ENCODE peak calls at places on chromosomes 16 and 17, in ten cellular contexts. S is BE2C; J is CD4-positive, alpha-beta memory T cell; X is fibroblast of lung; R is CD8-positive, alpha-beta T cell; Q is fibroblast of pulmonary artery; E is AG04449; G is AG10803; U is mucosa of descending colon; F is GM23248. W is an unnamed sample.

GRCh38 chr16:87056083-87056482 is 261.1 kb downstream of the C16orf95 start:
- DNase-seq in S (no peak), U (no peak), Q (peak), J (no peak), E (no peak), R (no peak), X (peak), G (peak), F (peak), W (no peak)

GRCh38 chr16:54175552-54176375 is 110.8 kb downstream of the IRX3 start:
- DNase-seq in G (peak), S (no peak), Q (peak), F (peak), E (no peak), R (no peak), X (no peak), J (no peak), U (no peak), W (no peak)

GRCh38 chr16:19639986-19640421 is 78.0 kb downstream of the KNOP1 start:
- DNase-seq in G (no peak), J (peak), E (no peak), U (no peak), S (no peak), Q (no peak), X (no peak), F (no peak), R (no peak), W (no peak)

GRCh38 chr16:1494711-1495110 is 1.6 kb downstream of the TELO2 start:
- DNase-seq in F (peak), X (peak), Q (peak), J (no peak), U (no peak), S (no peak), G (peak), E (no peak), R (no peak), W (no peak)

GRCh38 chr16:84312783-84313382 is 18.2 kb downstream of the WFDC1 start:
- DNase-seq in E (no peak), Q (no peak), S (no peak), R (no peak), U (peak), G (no peak), X (no peak), F (no peak), J (no peak), W (no peak)

GRCh38 chr17:77807746-77808441 is 150.6 kb upstream of the TNRC6C start:
- DNase-seq in U (no peak), S (no peak), E (no peak), G (no peak), X (no peak), Q (no peak), F (no peak), R (no peak), J (no peak), W (no peak)

GRCh38 chr17:58301504-58302150 is 20.9 kb upstream of the MPO start:
- DNase-seq in G (no peak), F (no peak), R (no peak), X (no peak), J (no peak), S (no peak), E (no peak), Q (no peak), U (no peak), W (no peak)

GRCh38 chr16:71777329-71777728 is 31.3 kb downstream of the AP1G1 start:
- DNase-seq in E (no peak), F (no peak), X (no peak), R (no peak), G (no peak), S (no peak), J (no peak), U (no peak), Q (no peak), W (no peak)

GRCh38 chr16:19879241-19879792 is 5.3 kb downstream of the GPRC5B start:
- DNase-seq in R (no peak), E (no peak), U (no peak), J (no peak), S (peak), X (no peak), Q (peak), G (no peak), F (peak), W (no peak)

GRCh38 chr17:5877948-5878347 is 192.2 kb upstream of the WSCD1 start:
- DNase-seq in U (no peak), E (no peak), S (no peak), X (no peak), F (no peak), Q (no peak), R (no peak), J (no peak), G (peak), W (no peak)

GRCh38 chr17:1019451-1019850 is 22.5 kb downstream of the TIMM22 start:
- DNase-seq in F (no peak), G (no peak), Q (no peak), J (no peak), U (no peak), X (no peak), E (no peak), R (no peak), S (no peak), W (no peak)

GRCh38 chr16:3065742-3066439 is 451 bp downstream of the IL32 start:
- DNase-seq in F (no peak), U (peak), G (no peak), E (no peak), Q (no peak), R (peak), X (no peak), J (peak), S (no peak), W (no peak)

GRCh38 chr17:40452921-40453378 is 9.7 kb downstream of the IGFBP4 start:
- DNase-seq in R (no peak), U (no peak), J (no peak), X (peak), E (no peak), Q (no peak), S (no peak), G (no peak), F (peak), W (no peak)

GRCh38 chr16:881219-882097 is 80.9 kb upstream of the GNG13 start:
- DNase-seq in Q (no peak), X (no peak), R (no peak), F (no peak), G (no peak), S (no peak), U (peak), E (no peak), J (no peak), W (no peak)

GRCh38 chr17:80456465-80457235 is 19.8 kb downstream of the NPTX1 start:
- DNase-seq in J (peak), R (no peak), E (no peak), U (no peak), S (no peak), Q (peak), F (peak), X (peak), G (peak), W (no peak)
- H3K4me3 ChIP-seq in J (no peak), R (no peak), E (no peak), U (no peak), S (no peak), Q (no peak), F (peak), X (no peak), G (peak), W (no peak)

DNA sequence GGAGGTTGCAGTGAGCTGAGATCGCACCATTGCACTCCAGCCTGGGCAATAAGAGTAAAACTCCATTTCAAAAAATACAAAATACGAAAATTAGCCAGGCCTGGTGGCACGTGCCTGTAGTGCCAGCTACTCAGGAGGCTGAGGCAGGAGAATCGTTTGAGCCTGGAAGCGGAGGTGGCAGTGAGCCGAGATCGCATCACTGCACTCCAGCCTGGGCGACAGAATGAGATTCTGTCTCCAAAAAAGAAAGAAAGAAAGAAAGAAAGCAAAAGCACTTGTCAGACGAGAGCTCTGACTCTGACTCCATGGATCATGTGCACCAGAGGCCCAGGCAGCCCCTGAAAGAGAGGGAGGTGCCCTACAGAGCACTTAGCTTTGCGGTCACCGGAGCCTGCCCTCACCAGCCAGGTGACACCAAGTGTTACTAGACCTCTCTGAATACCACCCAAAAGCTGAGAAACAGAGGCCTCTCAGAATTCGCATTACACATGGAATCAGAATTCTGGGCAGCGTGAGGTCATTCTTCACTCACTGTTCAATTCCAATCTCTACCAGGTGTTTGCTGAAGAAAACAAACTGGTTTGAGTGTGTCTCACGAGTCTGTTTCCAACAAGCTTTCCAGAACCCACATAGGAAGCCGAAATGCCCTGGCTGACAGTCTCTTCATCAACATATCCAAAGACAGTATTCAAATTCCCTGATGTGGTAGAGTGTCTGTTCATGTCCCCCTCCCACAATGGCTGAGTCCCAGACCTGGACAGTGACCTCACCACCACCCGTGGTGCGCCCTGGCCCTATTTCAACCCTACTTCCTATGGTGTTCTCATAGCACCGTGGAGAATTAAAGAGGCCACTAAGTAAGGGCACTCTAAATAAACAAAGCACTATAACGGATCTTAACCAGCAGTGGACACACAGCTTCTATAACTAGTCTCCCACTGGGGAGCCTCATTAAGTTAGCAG is 1.5 kb downstream of the FLCN start:
- DNase-seq in U (peak), S (no peak), R (no peak), G (peak), Q (peak), E (no peak), F (peak), J (no peak), X (peak), W (no peak)
- H3K4me3 ChIP-seq in U (peak), S (peak), R (peak), G (peak), Q (peak), E (peak), F (peak), J (peak), X (peak), W (peak)

DNA sequence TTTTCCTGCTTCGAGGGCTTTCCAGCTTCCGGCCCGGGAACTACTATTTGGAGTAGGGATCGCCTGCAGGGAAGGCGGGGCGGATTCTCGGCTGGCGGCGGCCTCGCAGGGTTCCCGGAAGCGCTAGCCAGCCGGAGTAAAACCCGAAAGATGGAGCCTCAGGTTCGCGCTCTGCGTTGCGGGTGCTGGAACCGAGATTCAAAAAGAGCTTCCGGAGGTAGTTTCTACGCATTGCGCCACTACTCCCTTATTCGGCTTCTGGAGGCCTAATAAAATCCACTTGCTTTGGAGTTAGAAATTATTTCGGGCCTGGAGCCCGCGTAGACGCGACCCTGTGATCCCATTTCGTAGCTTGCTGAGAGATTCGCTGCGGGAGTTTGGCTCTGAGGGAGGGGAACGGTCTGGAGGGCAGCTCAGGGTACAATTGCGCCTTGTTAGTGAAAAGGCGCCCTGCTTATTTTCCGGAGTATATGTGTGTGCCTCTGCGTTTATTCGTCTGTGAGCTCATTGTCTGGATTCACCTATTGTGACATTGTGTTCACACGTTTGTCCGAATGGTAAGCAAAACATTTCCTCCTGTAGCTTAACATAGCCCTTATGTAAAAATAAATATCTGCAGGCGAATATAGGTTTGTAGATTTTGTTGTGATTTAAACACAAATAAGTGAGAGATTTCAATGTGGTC is 712 bp downstream of the PRAC2 start:
- DNase-seq in G (no peak), E (no peak), F (no peak), R (no peak), Q (no peak), X (no peak), S (no peak), J (no peak), U (peak), W (no peak)
- H3K4me3 ChIP-seq in G (peak), E (no peak), F (no peak), R (no peak), Q (no peak), X (no peak), S (no peak), J (no peak), U (no peak), W (peak)

GRCh38 chr17:10197362-10197720 is 1.1 kb downstream of the GAS7 start:
- DNase-seq in G (no peak), J (no peak), S (no peak), X (no peak), Q (no peak), R (no peak), E (no peak), U (no peak), F (peak), W (no peak)

GRCh38 chr17:10197721-10198508 is 491 bp downstream of the GAS7 start:
- DNase-seq in G (no peak), X (no peak), U (no peak), E (no peak), Q (no peak), J (no peak), S (no peak), F (peak), R (peak), W (no peak)

GRCh38 chr17:10195090-10195489 is 3.3 kb downstream of the GAS7 start:
- DNase-seq in E (no peak), X (no peak), F (no peak), U (no peak), R (no peak), Q (no peak), G (no peak), J (no peak), S (no peak), W (no peak)

GRCh38 chr17:10196936-10197335 is 1.5 kb downstream of the GAS7 start:
- DNase-seq in S (no peak), X (no peak), G (no peak), F (peak), Q (no peak), E (no peak), J (no peak), U (no peak), R (no peak), W (no peak)

DNA sequence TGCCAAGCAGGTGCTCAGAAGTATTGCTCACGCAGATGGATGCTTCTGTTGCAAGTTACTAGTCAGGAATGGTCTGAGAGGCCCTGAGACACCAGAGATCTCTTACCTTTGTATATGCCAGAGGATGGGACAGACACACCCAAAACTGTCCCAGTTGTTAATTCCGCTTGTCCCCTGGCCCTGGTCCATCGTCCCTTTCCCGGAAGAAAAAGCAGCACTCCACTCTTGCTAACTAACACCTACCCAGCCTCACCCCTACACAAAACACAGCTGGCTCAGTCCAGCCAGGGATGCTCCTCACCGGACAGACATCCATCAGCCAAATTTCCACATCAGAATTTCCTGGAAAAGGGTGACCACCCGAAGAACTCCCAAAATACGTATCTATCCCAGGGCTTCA is 2.0 kb downstream of the GAS7 start:
- DNase-seq in X (no peak), J (no peak), Q (no peak), E (no peak), G (no peak), S (no peak), R (no peak), U (no peak), F (no peak), W (no peak)
- H3K4me3 ChIP-seq in X (no peak), J (no peak), Q (no peak), E (no peak), G (peak), S (no peak), R (no peak), U (no peak), F (peak), W (no peak)

W was measured in CD8-positive, alpha-beta memory T cell.